ENCODE peak calls at places on chromosomes 2 and 18, in five cellular contexts. I, U, T, V and R are unnamed samples.

GRCh38 chr18:39173022-39173421 is 1607.4 kb upstream of the CELF4 start:
- DNase-seq in T (no peak), I (no peak), U (no peak), V (no peak), R (no peak)

GRCh38 chr2:56729212-56729611 is 545.4 kb downstream of the CCDC85A start:
- DNase-seq in T (no peak), I (no peak), V (no peak), U (no peak), R (no peak)

GRCh38 chr18:61833978-61834377 is 58.8 kb downstream of the RNF152 start:
- DNase-seq in I (no peak), U (no peak), T (peak; percentile 86), V (no peak), R (no peak)

GRCh38 chr2:170717991-170718589 is 3.0 kb downstream of the SP5 start:
- DNase-seq in V (no peak), I (no peak), T (no peak), U (no peak), R (no peak)

GRCh38 chr18:28189400-28190239 is 12.7 kb upstream of the CDH2 start:
- DNase-seq in T (peak; percentile 79), V (peak; percentile 31), I (no peak), U (no peak), R (no peak)

GRCh38 chr2:241855245-241855887 is 3.3 kb downstream of the PDCD1 start:
- DNase-seq in V (no peak), T (no peak), I (no peak), U (no peak), R (no peak)

GRCh38 chr2:127637236-127637630 is 8.7 kb upstream of the GPR17 start:
- DNase-seq in I (no peak), V (no peak), U (no peak), T (no peak), R (no peak)

GRCh38 chr18:12361770-12362378 is 15.2 kb downstream of the AFG3L2 start:
- DNase-seq in T (peak; percentile 28), I (peak; percentile 75), V (no peak), U (no peak), R (no peak)

GRCh38 chr18:74832999-74833398 is 235.3 kb downstream of the ZNF407 start:
- DNase-seq in I (no peak), V (no peak), U (no peak), T (no peak), R (no peak)

GRCh38 chr2:219368690-219369108 is 19.0 kb downstream of the DNPEP start:
- DNase-seq in I (no peak), T (peak; percentile 72), V (no peak), U (peak; percentile 27), R (no peak)

GRCh38 chr18:24196764-24197163 is 57.9 kb downstream of the CABYR start:
- DNase-seq in V (no peak), T (no peak), I (no peak), U (no peak), R (no peak)

GRCh38 chr2:3566806-3567205 is 8.3 kb upstream of the RPS7 start:
- DNase-seq in I (no peak), T (no peak), V (no peak), U (no peak), R (no peak)

GRCh38 chr2:165691615-165692014 is 102.4 kb downstream of the GALNT3 start:
- DNase-seq in I (peak; percentile 18), U (no peak), T (peak; percentile 74), V (no peak), R (no peak)

GRCh38 chr2:20976527-20976926 is 67.3 kb downstream of the APOB start:
- DNase-seq in I (no peak), T (no peak), U (peak; percentile 49), V (no peak), R (no peak)

GRCh38 chr2:44672431-44672830 is 269.1 kb upstream of the SIX3 start:
- DNase-seq in T (no peak), U (no peak), I (no peak), V (no peak), R (no peak)

GRCh38 chr2:9174771-9175441 is 31.7 kb upstream of the ASAP2 start:
- DNase-seq in U (no peak), V (no peak), I (no peak), T (peak; percentile 82), R (no peak)

GRCh38 chr18:3293196-3293951 is 31.4 kb downstream of the MYL12B start:
- DNase-seq in T (no peak), V (no peak), I (no peak), U (no peak), R (no peak)

GRCh38 chr2:53827398-53828175 is 32.2 kb downstream of the GPR75 start:
- DNase-seq in T (no peak), I (no peak), V (no peak), U (no peak), R (no peak)

GRCh38 chr2:23871206-23871605 is 55.7 kb downstream of the ATAD2B start:
- DNase-seq in V (no peak), T (no peak), I (no peak), U (no peak), R (no peak)

GRCh38 chr2:43950383-43951008 is 45.3 kb downstream of the LRPPRC start:
- DNase-seq in I (no peak), U (no peak), T (peak; percentile 9), V (no peak), R (no peak)

GRCh38 chr2:195304310-195304709 is 352.7 kb upstream of the SLC39A10 start:
- DNase-seq in I (no peak), V (no peak), T (peak; percentile 12), U (no peak), R (no peak)

DNA sequence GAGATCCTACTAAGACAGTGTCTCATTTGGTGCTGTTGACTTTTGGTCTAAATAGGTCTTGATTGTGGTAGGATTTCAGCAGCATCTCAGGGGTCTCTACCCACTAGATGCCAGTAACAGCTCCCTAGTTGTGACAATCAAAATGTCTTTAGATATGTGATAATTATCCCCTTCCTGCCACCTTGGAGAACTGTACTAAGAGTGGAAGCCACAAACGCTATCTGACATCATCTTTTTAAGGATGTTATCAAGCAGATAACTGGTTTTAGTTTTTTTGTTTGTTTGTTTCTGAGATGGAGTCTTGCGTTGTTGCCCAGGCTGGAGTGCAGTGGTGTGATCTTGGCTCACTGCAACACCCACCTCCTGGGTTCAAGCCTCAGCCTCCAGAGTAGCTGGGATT is 3.1 kb downstream of the MGAT5 start:
- DNase-seq in U (no peak), V (no peak), T (no peak), I (no peak), R (no peak)
- TF ChIP-seq CTCF in U (no peak), V (no peak), T (no peak), I (no peak), R (no peak)

GRCh38 chr2:173400760-173401159 is 46.1 kb downstream of the CDCA7 start:
- DNase-seq in I (no peak), V (no peak), U (no peak), T (no peak), R (no peak)
- TF ChIP-seq CTCF in I (no peak), V (no peak), U (no peak), T (peak; percentile 64), R (no peak)

GRCh38 chr2:216144857-216145256 is 35.7 kb downstream of the XRCC5 start:
- DNase-seq in T (no peak), U (no peak), V (no peak), I (no peak), R (no peak)

GRCh38 chr2:216134958-216135541 is 25.9 kb downstream of the XRCC5 start:
- DNase-seq in U (no peak), T (no peak), I (no peak), V (no peak), R (no peak)

GRCh38 chr2:216144372-216144771 is 35.2 kb downstream of the XRCC5 start:
- DNase-seq in V (no peak), I (no peak), U (no peak), T (no peak), R (no peak)

GRCh38 chr2:216142540-216142939 is 33.4 kb downstream of the XRCC5 start:
- DNase-seq in V (no peak), U (no peak), I (no peak), T (peak; percentile 31), R (no peak)

GRCh38 chr2:216139884-216140283 is 30.7 kb downstream of the XRCC5 start:
- DNase-seq in U (no peak), V (peak; percentile 24), I (no peak), T (no peak), R (no peak)
- TF ChIP-seq CTCF in U (no peak), V (no peak), I (no peak), T (peak; percentile 52), R (no peak)

DNA sequence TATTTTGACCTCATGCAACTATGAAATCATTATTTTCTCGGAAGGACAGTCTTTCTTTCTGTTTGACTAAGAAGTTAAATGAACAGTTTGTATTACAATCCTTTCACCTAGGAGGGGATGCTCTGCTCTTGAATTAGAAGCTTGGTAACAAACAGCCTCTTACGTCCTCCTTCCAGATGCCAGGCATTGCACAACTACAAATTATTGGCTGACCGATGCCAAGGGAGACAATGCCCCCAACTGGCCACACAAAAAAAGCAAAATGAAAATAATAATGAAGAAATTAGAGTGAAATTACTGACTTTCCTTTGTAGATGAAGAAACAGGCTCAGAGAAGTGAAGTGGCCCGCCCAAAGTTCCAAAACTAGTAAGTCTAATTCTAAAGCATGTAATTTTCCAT is 177.9 kb downstream of the CYRIA start:
- DNase-seq in U (no peak), T (peak; percentile 5), V (no peak), I (no peak), R (no peak)
- TF ChIP-seq CTCF in U (no peak), T (peak; percentile 51), V (no peak), I (peak; percentile 59), R (no peak)

GRCh38 chr2:131040661-131041401 is 52.4 kb downstream of the FAM168B start:
- DNase-seq in V (no peak), I (no peak), U (no peak), T (peak; percentile 24), R (no peak)
- TF ChIP-seq CTCF in V (no peak), I (peak; percentile 12), U (no peak), T (peak; percentile 57), R (no peak)

GRCh38 chr2:154507186-154507585 is 191.3 kb upstream of the KCNJ3 start:
- DNase-seq in V (no peak), U (no peak), T (no peak), I (no peak), R (no peak)
- TF ChIP-seq CTCF in V (no peak), U (no peak), T (no peak), I (no peak), R (no peak)

DNA sequence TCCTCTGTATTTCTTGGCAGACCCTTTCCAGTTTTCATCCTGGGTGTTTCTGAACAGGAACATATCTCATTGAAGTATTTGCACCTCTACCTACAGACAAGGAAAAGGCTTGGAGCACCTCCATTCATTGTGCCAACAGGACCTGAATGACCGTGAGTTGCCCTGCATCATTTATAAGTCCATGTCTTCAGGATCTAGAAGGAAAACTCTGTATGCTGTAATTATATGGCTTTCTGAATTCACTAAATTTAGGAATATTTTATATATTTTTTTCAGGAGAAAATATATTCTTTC is 402.3 kb upstream of the SLC14A2 start:
- DNase-seq in U (no peak), V (no peak), T (no peak), I (no peak), R (no peak)
- TF ChIP-seq CTCF in U (no peak), V (no peak), T (no peak), I (peak; percentile 22), R (peak; percentile 16)